ENCODE peak calls at places on chromosome 20, in four cellular contexts. X, A, Q and N are unnamed samples.

GRCh38 chr20:32922466-32922865 is 63.7 kb downstream of the EFCAB8 start:
- DNase-seq in A (no peak), X (no peak), Q (no peak), N (no peak)

GRCh38 chr20:45345104-45345936 is 2.9 kb downstream of the SDC4 start:
- DNase-seq in Q (no peak), X (peak), A (peak), N (no peak)

GRCh38 chr20:60053813-60054190 is 95.6 kb downstream of the CDH26 start:
- DNase-seq in A (no peak), X (no peak), Q (no peak), N (no peak)

GRCh38 chr20:64051532-64052325 is 2.3 kb upstream of the SOX18 start:
- DNase-seq in X (no peak), Q (no peak), A (no peak), N (no peak)

GRCh38 chr20:52812231-52812847 is 159.8 kb upstream of the TSHZ2 start:
- DNase-seq in Q (peak), A (no peak), X (no peak), N (no peak)

GRCh38 chr20:22925613-22925983 is 109.5 kb upstream of the SSTR4 start:
- DNase-seq in A (no peak), Q (no peak), X (no peak), N (no peak)

GRCh38 chr20:3101737-3102574 is 17.4 kb upstream of the AVP start:
- DNase-seq in X (no peak), Q (no peak), A (peak), N (no peak)

GRCh38 chr20:10893331-10893730 is 219.5 kb upstream of the JAG1 start:
- DNase-seq in Q (no peak), X (no peak), A (no peak), N (no peak)

GRCh38 chr20:58701431-58702160 is 9.0 kb downstream of the NPEPL1 start:
- DNase-seq in A (peak), X (no peak), Q (no peak), N (no peak)

GRCh38 chr20:18359854-18360253 is 71.5 kb downstream of the ZNF133 start:
- DNase-seq in X (no peak), Q (no peak), A (no peak), N (no peak)

GRCh38 chr20:48783533-48784272 is 44.1 kb downstream of the PREX1 start:
- DNase-seq in Q (no peak), X (no peak), A (no peak), N (no peak)

GRCh38 chr20:43255877-43256276 is 66.2 kb upstream of the PTPRT start:
- DNase-seq in X (no peak), A (no peak), Q (no peak), N (no peak)

GRCh38 chr20:46674253-46675083 is 14.8 kb downstream of the TP53RK start:
- DNase-seq in X (no peak), A (no peak), Q (no peak), N (no peak)

GRCh38 chr20:37741055-37741454 is 47.2 kb downstream of the CTNNBL1 start:
- DNase-seq in A (no peak), Q (no peak), X (no peak), N (no peak)

GRCh38 chr20:48861444-48861843 is 33.6 kb upstream of the PREX1 start:
- DNase-seq in Q (no peak), A (no peak), X (no peak), N (no peak)

GRCh38 chr20:19498756-19499155 is 259.3 kb upstream of the RIN2 start:
- DNase-seq in X (no peak), A (no peak), Q (no peak), N (no peak)

GRCh38 chr20:14566505-14566904 is 229.1 kb upstream of the FLRT3 start:
- DNase-seq in Q (no peak), A (no peak), X (no peak), N (no peak)

GRCh38 chr20:54266844-54267243 is 59.0 kb downstream of the PFDN4 start:
- DNase-seq in Q (no peak), X (no peak), A (no peak), N (no peak)

GRCh38 chr20:35625584-35626385 is 10.2 kb downstream of the SPAG4 start:
- DNase-seq in X (no peak), Q (no peak), A (no peak), N (no peak)

GRCh38 chr20:34512955-34513419 is 3.2 kb upstream of the DYNLRB1 start:
- DNase-seq in X (no peak), A (no peak), Q (no peak), N (no peak)

GRCh38 chr20:21682576-21682975 is 22.9 kb upstream of the PAX1 start:
- DNase-seq in A (no peak), X (no peak), Q (no peak), N (no peak)

GRCh38 chr20:34491226-34491931 is 24.8 kb upstream of the DYNLRB1 start:
- DNase-seq in X (no peak), Q (no peak), A (no peak), N (no peak)

GRCh38 chr20:4811661-4812181 is 90.0 kb downstream of the PRND start:
- DNase-seq in A (peak), X (no peak), Q (no peak), N (no peak)

GRCh38 chr20:5865604-5866003 is 84.7 kb downstream of the TRMT6 start:
- DNase-seq in X (no peak), Q (no peak), A (no peak), N (no peak)

GRCh38 chr20:1841554-1842140 is 53.6 kb upstream of the SIRPA start:
- DNase-seq in Q (no peak), X (peak), A (peak), N (no peak)

GRCh38 chr20:33373735-33374605 is 27.3 kb downstream of the CDK5RAP1 start:
- DNase-seq in X (peak), Q (no peak), A (no peak), N (no peak)

GRCh38 chr20:60228255-60228654 is 270.0 kb downstream of the CDH26 start:
- DNase-seq in Q (no peak), X (no peak), A (no peak), N (no peak)

GRCh38 chr20:32164984-32165735 is 42.4 kb downstream of the PLAGL2 start:
- DNase-seq in Q (no peak), A (no peak), X (no peak), N (no peak)

GRCh38 chr20:2749951-2750342 is 50.5 kb downstream of the CPXM1 start:
- DNase-seq in Q (no peak), A (peak), X (no peak), N (no peak)

GRCh38 chr20:19726126-19726525 is 31.9 kb upstream of the RIN2 start:
- DNase-seq in A (no peak), X (no peak), Q (no peak), N (no peak)

GRCh38 chr20:5770240-5770986 is 20.2 kb downstream of the SHLD1 start:
- DNase-seq in X (no peak), A (no peak), Q (no peak), N (no peak)

GRCh38 chr20:19976595-19977372 is 40.4 kb upstream of the NAA20 start:
- DNase-seq in A (no peak), X (peak), Q (no peak), N (no peak)

GRCh38 chr20:45429618-45430017 is 13.7 kb downstream of the PIGT start:
- DNase-seq in X (no peak), A (no peak), Q (no peak), N (no peak)

GRCh38 chr20:34622821-34623451 is 54.0 kb downstream of the PIGU start:
- DNase-seq in A (no peak), X (no peak), Q (no peak), N (no peak)

GRCh38 chr20:4472906-4473305 is 248.8 kb upstream of the PRND start:
- DNase-seq in Q (no peak), X (no peak), A (no peak), N (no peak)

GRCh38 chr20:34922654-34923381 is 32.8 kb downstream of the GSS start:
- DNase-seq in A (no peak), Q (no peak), X (peak), N (no peak)

GRCh38 chr20:47922280-47922675 is 137.0 kb upstream of the SULF2 start:
- DNase-seq in X (no peak), A (no peak), Q (no peak), N (no peak)

GRCh38 chr20:35329435-35330139 is 37.4 kb upstream of the FAM83C start:
- DNase-seq in A (peak), Q (peak), X (no peak), N (no peak)

GRCh38 chr20:54980321-54980960 is 505.0 kb downstream of the DOK5 start:
- DNase-seq in Q (peak), X (no peak), A (no peak), N (no peak)

DNA sequence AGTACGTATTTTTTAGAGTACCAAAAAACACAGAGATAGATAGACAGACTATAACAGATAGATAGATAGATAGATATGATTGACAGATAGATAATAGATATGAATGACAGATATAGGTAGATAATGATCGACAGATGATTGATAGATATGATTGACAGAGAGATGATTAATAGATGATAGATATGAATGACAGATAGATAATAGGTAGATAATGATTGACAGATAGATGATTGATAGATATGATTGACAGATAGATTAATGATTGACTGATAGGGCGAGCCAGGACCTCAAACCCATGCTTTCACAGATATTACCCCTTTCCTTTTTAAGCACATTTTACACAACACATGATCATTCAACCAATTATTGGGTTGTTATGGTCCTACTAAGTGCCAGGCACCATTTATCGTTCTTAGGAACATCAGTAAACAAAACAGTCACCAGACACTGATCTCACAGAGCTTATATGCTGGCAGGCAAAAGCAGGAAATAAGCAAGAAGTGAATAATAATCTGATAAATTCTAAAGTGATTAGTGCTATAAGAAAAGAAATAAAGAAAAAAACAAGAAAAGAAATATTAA is 11.6 kb downstream of the MAFB start:
- DNase-seq in A (no peak), Q (no peak), X (no peak), N (no peak)
- TF ChIP-seq POLR2AphosphoS5 in A (no peak), Q (no peak), X (no peak), N (no peak)

GRCh38 chr20:24827603-24828295 is 121.3 kb upstream of the CST7 start:
- DNase-seq in Q (no peak), A (no peak), X (no peak), N (no peak)
- TF ChIP-seq POLR2AphosphoS5 in Q (no peak), A (no peak), X (no peak), N (no peak)

GRCh38 chr20:62408640-62409039 is 1.6 kb upstream of the CABLES2 start:
- DNase-seq in Q (no peak), A (no peak), X (no peak), N (no peak)

GRCh38 chr20:62409086-62409853 is 2.2 kb upstream of the CABLES2 start:
- DNase-seq in X (no peak), A (no peak), Q (no peak), N (no peak)

GRCh38 chr20:62410742-62411478 is 3.8 kb upstream of the CABLES2 start:
- DNase-seq in Q (no peak), X (no peak), A (no peak), N (no peak)

GRCh38 chr20:62411479-62412193 is 4.6 kb upstream of the CABLES2 start:
- DNase-seq in X (no peak), A (peak), Q (no peak), N (no peak)

GRCh38 chr20:62409935-62410741 is 3.1 kb upstream of the CABLES2 start:
- DNase-seq in A (peak), Q (peak), X (peak), N (no peak)
- TF ChIP-seq POLR2AphosphoS5 in A (peak), Q (no peak), X (no peak), N (peak)

GRCh38 chr20:8425802-8426201 is 293.7 kb downstream of the PLCB1 start:
- DNase-seq in Q (no peak), X (no peak), A (no peak), N (no peak)

GRCh38 chr20:8424010-8424409 is 291.9 kb downstream of the PLCB1 start:
- DNase-seq in Q (no peak), X (no peak), A (no peak), N (no peak)

GRCh38 chr20:8424986-8425385 is 292.9 kb downstream of the PLCB1 start:
- DNase-seq in A (no peak), Q (no peak), X (no peak), N (no peak)

GRCh38 chr20:8423482-8423881 is 291.4 kb downstream of the PLCB1 start:
- DNase-seq in A (no peak), X (no peak), Q (no peak), N (no peak)

GRCh38 chr20:8421981-8422380 is 289.9 kb downstream of the PLCB1 start:
- DNase-seq in X (no peak), Q (no peak), A (no peak), N (no peak)
- TF ChIP-seq POLR2AphosphoS5 in X (no peak), Q (no peak), A (no peak), N (no peak)